ENCODE peak calls at places on chromosome 14, in ten cellular contexts. R is adipocyte; V is SJSA1; J is mammary epithelial cell; W is mesenchymal stem cell; C is cardiac muscle cell; Z is A549; N is ovary; Q is CD4-positive, alpha-beta memory T cell; D is Karpas-422. F is an unnamed sample.

GRCh38 chr14:99790978-99791376 is 2.2 kb upstream of the EML1 start:
- DNase-seq in Q (no peak), V (no peak), N (no peak), W (no peak), J (peak; percentile 9), C (no peak), Z (no peak), R (no peak), D (no peak), F (no peak)

GRCh38 chr14:72462041-72462440 is 431.9 kb downstream of the DPF3 start:
- DNase-seq in Z (no peak), N (no peak), J (no peak), C (no peak), W (no peak), V (no peak), R (no peak), D (no peak), Q (no peak), F (no peak)

GRCh38 chr14:57707219-57707618 is 158.7 kb downstream of the SLC35F4 start:
- DNase-seq in C (no peak), D (no peak), Q (no peak), J (no peak), W (no peak), N (no peak), V (no peak), R (no peak), Z (no peak), F (no peak)

GRCh38 chr14:90483117-90483516 is 86.3 kb downstream of the CALM1 start:
- DNase-seq in Z (no peak), V (no peak), R (no peak), Q (no peak), D (no peak), N (no peak), J (no peak), W (no peak), C (no peak), F (no peak)

GRCh38 chr14:95774265-95775160 is 60.6 kb upstream of the TCL1A start:
- DNase-seq in Q (no peak), J (peak; percentile 23), V (peak; percentile 56), N (peak; percentile 21), W (peak; percentile 9), D (peak; percentile 91), Z (peak; percentile 57), C (peak; percentile 40), R (peak; percentile 75), F (no peak)

GRCh38 chr14:29814153-29815057 is 113.2 kb downstream of the PRKD1 start:
- DNase-seq in Z (no peak), J (no peak), C (peak; percentile 76), D (no peak), R (no peak), V (no peak), Q (no peak), W (no peak), N (peak; percentile 74), F (no peak)

GRCh38 chr14:55577229-55577628 is 2.8 kb upstream of the KTN1 start:
- DNase-seq in N (no peak), C (no peak), V (no peak), Z (no peak), R (no peak), Q (no peak), D (no peak), W (no peak), J (peak; percentile 57), F (no peak)

GRCh38 chr14:91835920-91836843 is 31.2 kb downstream of the TC2N start:
- DNase-seq in D (no peak), Q (peak; percentile 90), W (peak; percentile 4), C (peak; percentile 36), N (peak; percentile 52), R (no peak), J (peak; percentile 84), Z (peak; percentile 76), V (no peak), F (peak; percentile 91)

DNA sequence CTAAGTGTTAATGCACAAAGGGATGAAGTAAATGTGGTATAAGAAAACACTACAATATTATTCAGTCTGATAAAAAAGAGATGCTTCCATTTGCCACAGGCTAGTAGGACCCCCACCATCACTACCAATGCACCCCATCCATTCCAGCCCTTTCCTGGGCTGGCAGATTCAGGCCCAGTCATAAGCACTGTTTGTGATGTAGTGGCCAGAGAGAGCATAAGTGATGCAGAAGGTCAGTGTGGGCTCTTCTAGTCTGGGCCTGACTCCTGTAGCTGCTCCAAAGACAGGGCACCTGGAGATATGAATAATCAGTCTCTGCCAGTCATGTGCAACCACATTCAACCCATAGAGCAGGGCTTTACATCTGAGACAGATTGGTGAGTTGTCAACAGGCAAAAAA is 1294.7 kb downstream of the TMEM121 start:
- DNase-seq in R (no peak), J (peak; percentile 9), Z (no peak), W (no peak), N (no peak), C (no peak), V (no peak), D (no peak), Q (no peak), F (no peak)
- H3K9me3 ChIP-seq in R (no peaks in the 10 kb centered on the region), J (no peaks in the 10 kb centered on the region), Z (no peaks in the 10 kb centered on the region), W (no peaks in the 10 kb centered on the region), N (no peaks in the 10 kb centered on the region), C (no peaks in the 10 kb centered on the region), V (no peaks in the 10 kb centered on the region), D (no peaks in the 10 kb centered on the region), Q (no peaks in the 10 kb centered on the region), F (no peaks in the 10 kb centered on the region)

GRCh38 chr14:28767239-28767850 is 758 bp downstream of the FOXG1 start:
- DNase-seq in R (no peak), C (no peak), Q (no peak), Z (no peak), J (no peak), N (no peak), W (no peak), D (no peak), V (no peak), F (no peak)

GRCh38 chr14:28767851-28768548 is 1.4 kb downstream of the FOXG1 start:
- DNase-seq in Z (no peak), D (no peak), R (no peak), W (no peak), C (no peak), Q (no peak), N (no peak), V (no peak), J (no peak), F (no peak)

GRCh38 chr14:28765907-28766504 is 581 bp upstream of the FOXG1 start:
- DNase-seq in C (peak; percentile 15), D (no peak), Q (no peak), N (peak; percentile 18), J (no peak), R (no peak), Z (no peak), W (peak; percentile 22), V (no peak), F (no peak)

GRCh38 chr14:28765169-28765906 is 1.2 kb upstream of the FOXG1 start:
- DNase-seq in R (no peak), V (no peak), W (no peak), J (no peak), Z (no peak), N (no peak), D (no peak), C (no peak), Q (no peak), F (no peak)

DNA sequence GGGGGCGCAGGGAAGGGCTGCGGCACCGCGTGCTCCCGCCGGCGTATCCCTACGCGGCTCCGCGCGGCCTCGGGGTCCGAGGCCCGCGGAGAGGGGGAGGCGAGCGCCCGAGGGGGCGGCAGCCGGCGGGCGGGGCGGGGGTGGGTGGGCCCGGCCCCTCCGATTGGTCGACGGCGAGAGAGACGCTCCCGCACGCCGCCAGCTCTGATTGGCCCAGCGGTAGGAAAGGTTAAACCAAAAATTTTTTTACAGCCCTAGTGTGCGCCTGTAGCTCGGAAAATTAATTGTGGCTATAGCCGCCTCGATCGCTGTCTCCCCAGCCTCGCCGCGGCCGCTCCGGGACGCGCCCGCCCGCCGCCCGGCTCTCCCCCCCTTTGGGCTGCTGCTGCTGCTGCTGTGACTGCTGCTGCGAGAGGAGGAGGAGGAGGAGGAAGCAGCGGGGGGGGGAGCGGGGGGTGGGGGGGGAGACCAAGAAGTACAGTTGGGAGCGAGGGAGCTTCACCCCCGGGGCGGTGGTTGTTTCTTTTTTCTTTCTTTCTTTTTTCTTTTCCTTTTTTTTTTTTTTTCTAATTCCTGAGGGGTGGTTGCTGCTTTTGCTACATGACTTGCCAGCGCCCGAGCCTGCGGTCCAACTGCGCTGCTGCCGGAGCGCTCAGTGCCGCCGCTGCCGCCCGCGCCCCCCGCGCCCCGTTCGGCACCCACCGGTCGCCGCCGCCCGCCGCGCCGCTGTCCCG is at the start of gene FOXG1:
- DNase-seq in D (no peak), N (peak; percentile 30), V (no peak), R (no peak), W (no peak), Q (no peak), J (no peak), C (peak; percentile 34), Z (peak; percentile 25), F (no peak)
- H3K4me3 ChIP-seq in D (no peak within 1 kb of the TSS), N (peak within 1 kb of the TSS; percentile 33), V (no peak within 1 kb of the TSS), R (peak within 1 kb of the TSS; percentile 68), W (peak within 1 kb of the TSS; percentile 66), Q (no peak within 1 kb of the TSS), J (no peak within 1 kb of the TSS), C (peak within 1 kb of the TSS; percentile 28), Z (peak within 1 kb of the TSS; percentile 40), F (no peak within 1 kb of the TSS)

DNA sequence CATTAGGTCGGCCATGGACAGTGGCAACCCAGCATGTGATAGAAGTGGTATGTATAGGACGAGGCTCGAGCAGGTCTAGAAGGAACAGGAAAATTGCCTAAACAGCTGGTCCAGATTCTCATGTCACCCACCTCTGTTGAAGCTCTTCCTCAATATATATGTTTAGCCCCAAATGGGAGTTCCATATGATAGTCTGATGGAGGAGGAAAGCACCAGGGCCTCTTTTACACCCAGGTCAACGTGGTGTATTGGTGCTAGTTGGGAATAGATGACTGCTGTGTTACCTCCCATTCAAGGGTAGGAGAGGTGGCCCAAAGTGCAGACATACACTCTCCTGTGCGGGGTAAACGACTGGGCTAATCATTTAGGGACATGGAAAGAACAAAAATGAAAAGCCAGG is 5.3 kb upstream of the PRIMA1 start:
- DNase-seq in Q (no peak), W (no peak), Z (no peak), D (no peak), J (no peak), C (no peak), N (no peak), R (no peak), V (no peak), F (no peak)
- H3K9me3 ChIP-seq in Q (no peaks in the 10 kb centered on the region), W (no peaks in the 10 kb centered on the region), Z (no peaks in the 10 kb centered on the region), D (no peaks in the 10 kb centered on the region), J (no peaks in the 10 kb centered on the region), C (no peaks in the 10 kb centered on the region), N (no peaks in the 10 kb centered on the region), R (no peaks in the 10 kb centered on the region), V (no peaks in the 10 kb centered on the region), F (no peaks in the 10 kb centered on the region)

DNA sequence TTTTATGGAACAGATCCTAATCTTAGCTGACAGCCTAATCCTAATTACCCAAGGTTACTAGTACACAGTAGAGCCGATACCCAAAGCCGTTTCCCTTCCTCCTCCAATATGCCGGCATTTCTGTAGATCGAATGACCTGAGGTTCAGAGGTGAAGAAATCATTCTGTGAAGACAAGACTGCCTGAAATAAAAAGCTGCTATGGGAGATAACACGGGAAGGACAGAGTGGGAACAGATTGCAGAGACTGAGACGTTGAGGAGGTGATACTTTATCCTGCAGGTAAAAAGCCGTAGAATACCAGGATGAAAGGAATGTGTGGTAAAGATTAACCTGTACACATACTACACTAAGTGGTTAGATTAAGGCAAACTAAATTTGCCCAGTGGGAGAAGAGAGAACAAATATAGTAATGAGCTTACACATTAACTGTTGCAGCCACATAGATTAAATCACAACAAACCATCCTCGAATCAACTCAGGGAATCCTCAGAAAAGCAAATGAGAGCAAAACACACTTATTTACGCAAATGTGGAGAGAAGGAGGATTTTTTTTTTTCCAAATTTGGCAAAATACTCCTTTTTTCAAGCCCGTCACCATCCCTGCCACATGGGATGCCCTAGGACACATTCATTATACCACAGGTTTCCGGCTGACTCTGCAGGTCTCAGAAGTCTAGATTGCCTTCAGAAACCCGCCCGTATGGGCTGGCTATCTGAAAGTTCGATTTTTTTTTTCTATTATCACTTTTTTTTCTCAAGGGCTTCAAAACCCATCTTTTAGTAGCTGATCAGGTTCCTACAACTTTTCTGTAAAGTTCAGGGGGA is 188.0 kb downstream of the TTC8 start:
- DNase-seq in Q (no peak), W (no peak), V (no peak), J (no peak), D (no peak), N (no peak), R (no peak), Z (peak; percentile 23), C (no peak), F (no peak)
- H3K4me3 ChIP-seq in Q (no peak overlapping the region), W (no peak overlapping the region), V (no peak overlapping the region), J (no peak overlapping the region), D (no peak overlapping the region), N (no peak overlapping the region), R (no peak overlapping the region), Z (peak overlapping the region; percentile 31), C (no peak overlapping the region), F (no peak overlapping the region)

F was measured in CD8-positive, alpha-beta memory T cell.